ENCODE peak calls at places on chromosomes 13 and 19, in ten cellular contexts. C, L, P, Q, S, O, A, H, E and W are unnamed samples.

GRCh38 chr19:51422053-51422448 is 4.6 kb upstream of the SIGLEC10 start:
- DNase-seq in C (peak), L (peak), P (peak), Q (peak), S (peak), O (no peak), A (no peak), H (peak), E (peak), W (peak)

GRCh38 chr19:7595466-7596133 is at the start of gene CAMSAP3:
- DNase-seq in C (peak), L (no peak), P (peak), Q (no peak), S (no peak), O (no peak), A (no peak), H (peak), E (peak), W (peak)

GRCh38 chr13:105937451-105937850 is 598.0 kb downstream of the EFNB2 start:
- DNase-seq in C (no peak), L (no peak), P (no peak), Q (no peak), S (no peak), O (no peak), A (no peak), H (no peak), E (peak), W (no peak)

GRCh38 chr13:30850204-30850866 is 55.7 kb upstream of the MEDAG start:
- DNase-seq in C (peak), L (no peak), P (no peak), Q (no peak), S (no peak), O (no peak), A (no peak), H (no peak), E (no peak), W (no peak)

GRCh38 chr19:55648657-55649578 is 906 bp downstream of the CCDC106 start:
- DNase-seq in C (no peak), L (no peak), P (no peak), Q (no peak), S (no peak), O (no peak), A (no peak), H (no peak), E (no peak), W (no peak)

GRCh38 chr19:632228-633067 is 889 bp downstream of the POLRMT start:
- DNase-seq in C (peak), L (no peak), P (peak), Q (no peak), S (peak), O (no peak), A (no peak), H (peak), E (no peak), W (peak)

GRCh38 chr13:72473321-72473720 is 254.1 kb downstream of the MZT1 start:
- DNase-seq in C (no peak), L (no peak), P (no peak), Q (no peak), S (no peak), O (no peak), A (no peak), H (no peak), E (no peak), W (no peak)

GRCh38 chr13:33676045-33676699 is 141.8 kb upstream of the RFC3 start:
- DNase-seq in C (peak), L (no peak), P (no peak), Q (no peak), S (peak), O (no peak), A (no peak), H (no peak), E (no peak), W (no peak)

GRCh38 chr19:7013678-7014077 is 7.6 kb downstream of the MBD3L2B start:
- DNase-seq in C (no peak), L (no peak), P (no peak), Q (no peak), S (peak), O (no peak), A (no peak), H (no peak), E (no peak), W (peak)

GRCh38 chr13:97938701-97939475 is 14.6 kb upstream of the IPO5 start:
- DNase-seq in C (peak), L (no peak), P (no peak), Q (no peak), S (no peak), O (no peak), A (no peak), H (no peak), E (no peak), W (no peak)
- TF ChIP-seq CTCF in C (no peak), L (no peak), P (no peak), Q (no peak), S (no peak), O (no peak), A (no peak), H (no peak), E (no peak), W (no peak)

GRCh38 chr13:39602614-39603366 is at the start of gene LHFPL6:
- DNase-seq in C (peak), L (peak), P (peak), Q (peak), S (peak), O (no peak), A (no peak), H (peak), E (peak), W (peak)

GRCh38 chr13:39601636-39602035 is 1.4 kb downstream of the LHFPL6 start:
- DNase-seq in C (no peak), L (no peak), P (no peak), Q (no peak), S (no peak), O (no peak), A (no peak), H (no peak), E (no peak), W (no peak)

GRCh38 chr13:39604736-39605135 is 1.7 kb upstream of the LHFPL6 start:
- DNase-seq in C (no peak), L (no peak), P (no peak), Q (no peak), S (no peak), O (no peak), A (no peak), H (no peak), E (no peak), W (no peak)

GRCh38 chr13:39602277-39602613 is 748 bp downstream of the LHFPL6 start:
- DNase-seq in C (no peak), L (no peak), P (no peak), Q (no peak), S (no peak), O (no peak), A (no peak), H (no peak), E (no peak), W (peak)

GRCh38 chr13:39603424-39603947 is 493 bp upstream of the LHFPL6 start:
- DNase-seq in C (peak), L (no peak), P (no peak), Q (peak), S (peak), O (no peak), A (no peak), H (no peak), E (no peak), W (peak)
- H3K4me3 ChIP-seq in C (peak), L (peak), P (peak), Q (peak), S (peak), O (peak), A (peak), H (peak), E (peak), W (peak)

DNA sequence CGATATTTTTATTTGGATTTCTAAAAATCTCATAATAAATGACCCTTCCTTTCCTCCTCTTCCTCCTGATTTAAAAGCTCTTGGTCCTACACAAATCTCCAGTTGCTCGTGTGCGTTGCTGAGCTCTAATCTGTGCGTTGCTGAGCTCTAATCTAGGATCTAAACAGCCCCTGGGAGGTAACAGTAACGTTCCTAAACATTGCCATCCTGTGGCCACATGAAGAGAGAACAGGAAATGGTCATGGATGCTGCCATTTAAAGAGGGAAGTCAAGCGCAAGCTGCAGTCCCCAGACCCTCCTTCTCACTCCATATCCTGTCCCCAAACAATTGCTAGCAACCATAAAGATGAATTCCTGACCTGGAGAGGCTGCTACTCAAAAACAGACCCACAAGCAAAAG is 170.8 kb downstream of the NUFIP1 start:
- DNase-seq in C (no peak), L (no peak), P (no peak), Q (no peak), S (peak), O (no peak), A (no peak), H (no peak), E (no peak), W (peak)
- TF ChIP-seq CTCF in C (no peak), L (no peak), P (peak), Q (no peak), S (peak), O (no peak), A (peak), H (peak), E (no peak), W (no peak)

DNA sequence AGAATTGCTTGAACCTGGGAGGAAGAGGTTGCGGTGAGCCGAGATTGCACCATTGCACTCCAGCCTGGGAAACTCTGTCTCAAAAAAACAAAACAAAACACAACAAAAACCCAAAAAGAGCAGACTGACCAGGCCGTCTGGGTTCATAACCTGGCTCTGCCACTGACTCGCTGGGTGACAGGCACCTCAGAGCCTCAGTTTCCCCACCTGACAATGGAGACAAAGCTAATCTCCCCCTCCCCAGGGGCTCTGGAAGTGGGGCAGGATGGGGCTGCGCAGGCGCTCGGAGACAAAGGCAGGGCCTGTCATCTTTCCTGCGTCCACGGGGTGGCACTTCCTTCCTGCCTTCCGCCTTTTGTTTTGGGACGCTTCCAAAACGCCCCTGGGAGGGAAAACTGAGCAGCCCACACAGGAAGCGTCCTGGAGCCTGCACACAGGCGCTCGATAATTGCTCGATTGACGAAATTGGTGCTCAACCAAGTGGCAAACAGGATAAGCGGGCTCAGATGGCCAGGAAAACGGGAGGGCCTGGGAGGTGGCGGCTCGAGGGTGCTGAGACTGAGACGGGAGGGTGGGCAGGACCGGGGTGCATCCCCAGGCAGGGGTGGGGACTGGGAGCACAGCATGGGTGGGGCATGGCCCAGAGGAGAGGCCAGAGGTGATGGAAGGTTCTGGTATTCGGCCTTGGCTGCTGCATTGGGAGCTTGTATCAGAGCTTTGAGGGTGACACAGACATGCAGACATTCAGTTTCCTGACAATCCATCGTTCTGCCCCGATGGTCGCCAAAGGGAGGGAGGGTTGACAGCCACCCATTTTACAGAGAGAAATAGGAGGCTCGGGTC is 17.8 kb downstream of the SPC24 start:
- DNase-seq in C (peak), L (peak), P (no peak), Q (peak), S (peak), O (no peak), A (peak), H (peak), E (peak), W (peak)
- H3K4me3 ChIP-seq in C (peak), L (peak), P (peak), Q (peak), S (no peak), O (peak), A (peak), H (peak), E (peak), W (peak)

DNA sequence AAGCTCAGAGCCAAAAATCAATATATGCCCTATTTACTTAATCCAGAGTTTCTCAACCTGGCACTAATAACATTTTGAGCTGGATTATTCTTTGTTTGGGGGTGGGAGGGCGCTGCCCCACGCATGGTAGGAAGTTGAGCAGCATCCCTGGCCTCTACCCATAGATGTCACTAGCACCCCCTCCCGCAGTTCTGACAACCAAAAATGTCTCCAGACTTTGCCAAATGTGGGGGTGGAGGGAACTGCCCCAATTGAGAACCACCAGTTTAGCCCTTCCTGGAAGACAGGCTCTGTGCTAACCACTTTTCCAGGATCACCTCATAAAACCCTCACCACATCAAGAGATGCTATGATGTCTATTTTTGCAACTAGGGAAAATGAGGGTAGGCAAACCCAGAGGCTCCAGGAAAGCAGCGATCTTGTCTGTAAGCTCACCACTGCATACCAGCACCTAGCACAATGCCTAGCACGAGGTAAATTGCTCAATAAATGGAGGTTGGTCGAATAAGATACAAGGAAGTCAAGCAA is 1.1 kb downstream of the TRIR start:
- DNase-seq in C (peak), L (no peak), P (no peak), Q (no peak), S (peak), O (no peak), A (no peak), H (no peak), E (no peak), W (peak)
- TF ChIP-seq CTCF in C (peak), L (no peak), P (peak), Q (no peak), S (peak), O (peak), A (peak), H (no peak), E (peak), W (peak)

DNA sequence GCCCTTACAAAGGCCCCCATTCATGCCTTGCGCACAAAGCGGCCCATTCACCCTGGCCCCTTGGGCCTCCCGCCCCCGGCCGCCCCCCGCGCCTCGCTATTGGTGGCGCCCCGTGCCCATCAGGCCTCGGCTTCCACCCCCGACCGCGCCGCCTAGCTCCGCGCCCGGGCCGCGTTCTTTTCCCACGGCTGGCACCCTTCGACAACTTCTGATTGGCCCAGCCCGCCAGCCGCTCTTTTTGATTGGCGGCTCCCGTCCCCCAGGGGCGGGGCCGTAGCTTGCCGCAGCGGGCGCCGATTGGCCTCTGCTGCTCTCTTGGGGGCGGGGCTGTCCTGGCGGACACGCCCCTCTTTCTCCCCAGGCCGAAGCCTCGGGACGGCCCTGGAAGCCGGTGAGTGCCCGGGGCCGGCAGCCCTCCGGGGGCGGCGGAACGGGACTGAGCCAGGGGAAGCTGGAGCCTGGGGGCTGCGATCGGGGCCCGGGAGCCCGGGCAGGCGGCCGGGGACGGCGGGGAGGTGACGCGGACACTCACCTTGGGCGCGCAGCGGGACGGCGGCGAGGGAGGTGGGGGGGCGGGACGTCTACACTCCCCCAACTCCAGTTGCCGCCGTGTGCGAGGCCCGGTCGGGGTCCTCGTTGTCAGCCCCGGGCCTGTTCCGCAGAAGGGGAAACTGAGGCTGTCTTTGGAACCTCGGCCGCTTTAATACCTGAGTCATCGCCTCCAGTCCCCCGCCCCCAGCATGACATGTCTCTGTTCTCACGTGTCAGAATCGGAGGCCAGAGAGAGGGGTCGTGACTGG is at the start of gene MYH14:
- DNase-seq in C (no peak), L (peak), P (no peak), Q (peak), S (no peak), O (no peak), A (no peak), H (peak), E (no peak), W (no peak)
- H3K4me3 ChIP-seq in C (no peak), L (peak), P (no peak), Q (peak), S (peak), O (no peak), A (no peak), H (peak), E (no peak), W (no peak)

GRCh38 chr19:49472936-49473335 is 1.1 kb upstream of the FLT3LG start:
- DNase-seq in C (no peak), L (no peak), P (no peak), Q (no peak), S (no peak), O (no peak), A (no peak), H (no peak), E (no peak), W (no peak)

GRCh38 chr19:49475191-49475932 is 1.3 kb downstream of the FLT3LG start:
- DNase-seq in C (no peak), L (no peak), P (no peak), Q (no peak), S (no peak), O (no peak), A (no peak), H (no peak), E (no peak), W (peak)

GRCh38 chr19:49473868-49474544 is at the start of gene FLT3LG:
- DNase-seq in C (peak), L (peak), P (peak), Q (peak), S (no peak), O (no peak), A (peak), H (peak), E (no peak), W (peak)

GRCh38 chr19:49474545-49474930 is 523 bp downstream of the FLT3LG start:
- DNase-seq in C (no peak), L (no peak), P (no peak), Q (no peak), S (no peak), O (no peak), A (no peak), H (no peak), E (no peak), W (no peak)

DNA sequence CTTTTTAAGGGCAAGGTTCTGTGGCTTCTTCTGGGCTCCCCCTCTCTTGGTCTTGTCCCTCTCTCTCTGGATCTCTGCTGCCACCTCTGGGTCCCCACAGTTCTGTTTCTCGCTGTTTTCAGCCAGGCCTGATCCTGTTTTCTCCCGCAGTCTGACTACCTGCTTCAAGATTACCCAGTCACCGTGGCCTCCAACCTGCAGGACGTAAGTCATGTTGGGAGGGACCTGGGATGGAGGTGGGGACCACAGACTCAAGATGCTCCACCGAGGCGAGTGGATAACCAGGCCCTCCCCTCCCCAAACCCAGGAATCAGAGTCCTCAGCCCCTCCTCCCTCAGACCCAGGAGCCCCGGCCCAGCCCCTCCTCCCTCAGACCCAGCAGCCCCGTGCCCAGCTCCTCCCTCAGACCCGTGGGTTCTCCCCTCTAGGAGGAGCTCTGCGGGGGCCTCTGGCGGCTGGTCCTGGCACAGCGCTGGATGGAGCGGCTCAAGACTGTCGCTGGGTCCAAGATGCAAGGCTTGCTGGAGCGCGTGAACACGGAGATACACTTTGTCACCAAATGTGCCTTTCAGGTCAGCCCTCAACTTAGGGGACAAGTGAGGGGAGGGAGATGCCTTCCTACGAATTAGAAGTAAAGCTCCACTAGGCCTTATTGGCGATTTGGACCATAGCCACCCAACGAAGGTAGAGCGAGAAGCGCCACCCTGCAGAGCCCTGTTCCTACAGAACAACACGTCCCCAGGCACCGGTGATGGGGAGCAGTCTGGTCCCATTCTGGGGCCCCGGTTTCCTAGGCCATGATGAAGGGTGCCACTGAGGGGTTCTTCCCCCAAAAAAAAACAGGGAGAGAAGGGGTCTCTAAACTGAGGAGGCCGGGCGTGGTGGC is 2.2 kb downstream of the FLT3LG start:
- DNase-seq in C (no peak), L (peak), P (no peak), Q (no peak), S (no peak), O (no peak), A (no peak), H (peak), E (no peak), W (peak)
- TF ChIP-seq CTCF in C (peak), L (peak), P (peak), Q (peak), S (peak), O (peak), A (peak), H (peak), E (peak), W (peak)

DNA sequence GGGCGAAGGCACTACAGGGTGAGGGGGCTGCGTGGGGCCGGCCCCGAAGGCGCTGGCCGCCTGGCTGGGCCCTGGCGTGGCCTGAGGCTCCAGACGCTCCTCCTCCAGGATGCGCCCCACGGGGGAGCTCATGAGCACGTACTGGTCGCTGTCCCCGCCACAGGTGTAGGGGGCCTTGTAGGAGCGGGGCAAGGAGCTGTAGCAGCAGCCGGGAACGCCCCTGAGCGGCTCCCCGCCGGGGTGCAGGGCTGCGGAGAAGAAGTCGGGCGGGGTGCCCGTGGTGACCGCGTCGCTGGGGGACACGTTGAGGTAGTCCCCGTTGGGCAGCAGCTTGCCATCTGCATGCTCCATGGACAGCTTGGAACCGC is 3.0 kb downstream of the IRS2 start:
- DNase-seq in C (no peak), L (no peak), P (no peak), Q (no peak), S (no peak), O (no peak), A (no peak), H (no peak), E (no peak), W (no peak)
- H3K4me3 ChIP-seq in C (no peak), L (peak), P (no peak), Q (peak), S (no peak), O (no peak), A (no peak), H (peak), E (peak), W (no peak)